ENCODE peak calls at places on chromosomes 1 and 21, in six cellular contexts. One of them, this sample, is unnamed.

GRCh38 chr1:48058135-48058534 is 61.0 kb upstream of the TRABD2B start:
- DNase-seq in H1: no peak
- DNase-seq in A549: no peak
- DNase-seq in HCT116: no peak
- DNase-seq in K562: no peak
- DNase-seq in endothelial cell of umbilical vein: no peak
- DNase-seq in this sample: no peak

GRCh38 chr1:186842547-186842946 is 13.8 kb downstream of the PLA2G4A start:
- DNase-seq in HCT116: no peak
- DNase-seq in A549: peak
- DNase-seq in K562: no peak
- DNase-seq in endothelial cell of umbilical vein: no peak
- DNase-seq in H1: no peak
- DNase-seq in this sample: no peak

GRCh38 chr1:243393093-243393492 is 137.3 kb downstream of the SDCCAG8 start:
- DNase-seq in H1: no peak
- DNase-seq in A549: no peak
- DNase-seq in K562: no peak
- DNase-seq in HCT116: no peak
- DNase-seq in endothelial cell of umbilical vein: no peak
- DNase-seq in this sample: no peak

GRCh38 chr1:53349968-53350852 is 22.3 kb upstream of the LRP8 start:
- DNase-seq in K562: no peak
- DNase-seq in endothelial cell of umbilical vein: no peak
- DNase-seq in HCT116: no peak
- DNase-seq in A549: no peak
- DNase-seq in H1: no peak
- DNase-seq in this sample: no peak

GRCh38 chr1:221762121-221762520 is 20.2 kb upstream of the DUSP10 start:
- DNase-seq in endothelial cell of umbilical vein: peak
- DNase-seq in A549: no peak
- DNase-seq in HCT116: no peak
- DNase-seq in H1: no peak
- DNase-seq in K562: no peak
- DNase-seq in this sample: no peak

GRCh38 chr21:35063428-35064172 is 14.5 kb upstream of the RUNX1 start:
- DNase-seq in endothelial cell of umbilical vein: no peak
- DNase-seq in H1: no peak
- DNase-seq in K562: no peak
- DNase-seq in HCT116: no peak
- DNase-seq in A549: no peak
- DNase-seq in this sample: no peak

GRCh38 chr1:1784933-1785332 is 6.7 kb upstream of the NADK start:
- DNase-seq in HCT116: no peak
- DNase-seq in A549: no peak
- DNase-seq in endothelial cell of umbilical vein: no peak
- DNase-seq in K562: no peak
- DNase-seq in H1: no peak
- DNase-seq in this sample: no peak

GRCh38 chr1:101262601-101263348 is 26.0 kb downstream of the S1PR1 start:
- DNase-seq in K562: no peak
- DNase-seq in HCT116: no peak
- DNase-seq in H1: no peak
- DNase-seq in A549: no peak
- DNase-seq in endothelial cell of umbilical vein: peak
- DNase-seq in this sample: no peak

GRCh38 chr1:176111835-176112234 is 95.3 kb downstream of the COP1 start:
- DNase-seq in A549: peak
- DNase-seq in HCT116: no peak
- DNase-seq in endothelial cell of umbilical vein: no peak
- DNase-seq in K562: no peak
- DNase-seq in H1: no peak
- DNase-seq in this sample: no peak

GRCh38 chr1:247506831-247507230 is 29.4 kb downstream of the OR2C3 start:
- DNase-seq in H1: no peak
- DNase-seq in K562: no peak
- DNase-seq in A549: no peak
- DNase-seq in HCT116: no peak
- DNase-seq in endothelial cell of umbilical vein: no peak
- DNase-seq in this sample: no peak

GRCh38 chr1:42929434-42930177 is 29.1 kb downstream of the SLC2A1 start:
- DNase-seq in H1: no peak
- DNase-seq in K562: peak
- DNase-seq in endothelial cell of umbilical vein: no peak
- DNase-seq in A549: no peak
- DNase-seq in HCT116: no peak
- DNase-seq in this sample: no peak

GRCh38 chr1:53639251-53639721 is 99.7 kb downstream of the GLIS1 start:
- DNase-seq in HCT116: peak
- DNase-seq in K562: peak
- DNase-seq in H1: no peak
- DNase-seq in endothelial cell of umbilical vein: no peak
- DNase-seq in A549: no peak
- DNase-seq in this sample: peak

GRCh38 chr1:56491441-56491840 is 87.9 kb downstream of the PLPP3 start:
- DNase-seq in K562: no peak
- DNase-seq in A549: no peak
- DNase-seq in H1: no peak
- DNase-seq in endothelial cell of umbilical vein: peak
- DNase-seq in HCT116: no peak
- DNase-seq in this sample: no peak

GRCh38 chr1:102550729-102551384 is 554.1 kb upstream of the OLFM3 start:
- DNase-seq in A549: peak
- DNase-seq in H1: peak
- DNase-seq in endothelial cell of umbilical vein: peak
- DNase-seq in K562: no peak
- DNase-seq in HCT116: peak
- DNase-seq in this sample: peak

GRCh38 chr1:18901952-18902522 is 318 bp downstream of the ALDH4A1 start:
- DNase-seq in HCT116: no peak
- DNase-seq in H1: no peak
- DNase-seq in endothelial cell of umbilical vein: no peak
- DNase-seq in A549: no peak
- DNase-seq in K562: no peak
- DNase-seq in this sample: no peak

GRCh38 chr1:47644216-47644581 is 206.4 kb downstream of the FOXD2 start:
- DNase-seq in endothelial cell of umbilical vein: no peak
- DNase-seq in HCT116: no peak
- DNase-seq in K562: no peak
- DNase-seq in A549: no peak
- DNase-seq in H1: no peak
- DNase-seq in this sample: no peak

GRCh38 chr1:214316597-214316996 is 35.6 kb downstream of the SMYD2 start:
- DNase-seq in A549: no peak
- DNase-seq in endothelial cell of umbilical vein: no peak
- DNase-seq in HCT116: no peak
- DNase-seq in K562: no peak
- DNase-seq in H1: peak
- DNase-seq in this sample: peak

GRCh38 chr1:171637928-171638576 is 14.4 kb downstream of the MYOC start:
- DNase-seq in HCT116: no peak
- DNase-seq in K562: no peak
- DNase-seq in endothelial cell of umbilical vein: no peak
- DNase-seq in A549: no peak
- DNase-seq in H1: no peak
- DNase-seq in this sample: no peak

GRCh38 chr1:2110191-2110737 is 60.1 kb downstream of the PRKCZ start:
- DNase-seq in HCT116: no peak
- DNase-seq in endothelial cell of umbilical vein: no peak
- DNase-seq in H1: no peak
- DNase-seq in A549: no peak
- DNase-seq in K562: no peak
- DNase-seq in this sample: no peak

GRCh38 chr1:186736971-186737685 is 56.9 kb upstream of the PTGS2 start:
- DNase-seq in A549: no peak
- DNase-seq in K562: no peak
- DNase-seq in HCT116: no peak
- DNase-seq in endothelial cell of umbilical vein: no peak
- DNase-seq in H1: no peak
- DNase-seq in this sample: no peak

GRCh38 chr1:6137758-6138157 is 42.4 kb downstream of the CHD5 start:
- DNase-seq in HCT116: no peak
- DNase-seq in H1: no peak
- DNase-seq in K562: no peak
- DNase-seq in A549: no peak
- DNase-seq in endothelial cell of umbilical vein: no peak
- DNase-seq in this sample: peak
- TF ChIP-seq MAX in HCT116: no peak
- TF ChIP-seq MAX in H1: no peak
- TF ChIP-seq MAX in K562: no peak
- TF ChIP-seq MAX in A549: no peak
- TF ChIP-seq MAX in endothelial cell of umbilical vein: no peak
- TF ChIP-seq MAX in this sample: no peak

GRCh38 chr1:40032240-40032891 is 8.2 kb upstream of the CAP1 start:
- DNase-seq in HCT116: peak
- DNase-seq in H1: no peak
- DNase-seq in A549: peak
- DNase-seq in endothelial cell of umbilical vein: peak
- DNase-seq in K562: peak
- DNase-seq in this sample: peak
- TF ChIP-seq MAX in HCT116: no peak
- TF ChIP-seq MAX in H1: no peak
- TF ChIP-seq MAX in A549: no peak
- TF ChIP-seq MAX in endothelial cell of umbilical vein: no peak
- TF ChIP-seq MAX in K562: no peak
- TF ChIP-seq MAX in this sample: no peak

DNA sequence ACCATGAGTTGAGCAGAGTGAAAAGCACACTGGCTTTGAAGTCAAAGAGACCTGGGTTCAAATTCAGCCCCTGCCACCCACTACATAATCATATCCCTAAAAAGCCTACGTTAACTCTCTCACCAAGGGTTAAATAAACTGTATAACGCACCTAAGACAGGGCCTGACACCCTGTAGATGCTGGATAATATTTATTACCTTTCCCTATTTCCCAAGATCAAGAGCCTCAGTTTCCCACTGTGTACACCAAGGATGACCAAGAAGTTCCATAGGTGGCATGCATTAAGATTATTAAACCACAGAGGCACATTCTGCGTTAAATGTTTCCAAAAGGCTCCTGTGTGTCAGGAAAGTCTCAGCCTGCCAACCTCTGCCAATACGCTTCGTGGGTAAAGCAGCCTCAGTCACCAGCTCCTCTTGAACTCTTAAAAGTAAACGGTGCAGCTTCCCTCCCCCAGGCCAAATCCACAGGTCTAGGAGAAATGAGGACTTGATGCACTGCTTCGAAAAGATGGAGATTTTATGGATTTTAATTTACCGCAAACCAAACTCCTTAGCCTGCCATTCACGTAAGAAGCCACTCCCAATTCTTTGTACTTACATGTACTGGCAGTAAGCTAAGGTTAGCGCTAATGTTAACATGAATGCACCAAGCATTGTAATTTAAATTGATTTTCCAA is 2.7 kb downstream of the USP24 start:
- DNase-seq in HCT116: no peak
- DNase-seq in endothelial cell of umbilical vein: no peak
- DNase-seq in A549: no peak
- DNase-seq in H1: no peak
- DNase-seq in K562: no peak
- DNase-seq in this sample: no peak
- TF ChIP-seq MAX in HCT116: no peak
- TF ChIP-seq MAX in endothelial cell of umbilical vein: no peak
- TF ChIP-seq MAX in A549: no peak
- TF ChIP-seq MAX in H1: no peak
- TF ChIP-seq MAX in K562: no peak
- TF ChIP-seq MAX in this sample: no peak

DNA sequence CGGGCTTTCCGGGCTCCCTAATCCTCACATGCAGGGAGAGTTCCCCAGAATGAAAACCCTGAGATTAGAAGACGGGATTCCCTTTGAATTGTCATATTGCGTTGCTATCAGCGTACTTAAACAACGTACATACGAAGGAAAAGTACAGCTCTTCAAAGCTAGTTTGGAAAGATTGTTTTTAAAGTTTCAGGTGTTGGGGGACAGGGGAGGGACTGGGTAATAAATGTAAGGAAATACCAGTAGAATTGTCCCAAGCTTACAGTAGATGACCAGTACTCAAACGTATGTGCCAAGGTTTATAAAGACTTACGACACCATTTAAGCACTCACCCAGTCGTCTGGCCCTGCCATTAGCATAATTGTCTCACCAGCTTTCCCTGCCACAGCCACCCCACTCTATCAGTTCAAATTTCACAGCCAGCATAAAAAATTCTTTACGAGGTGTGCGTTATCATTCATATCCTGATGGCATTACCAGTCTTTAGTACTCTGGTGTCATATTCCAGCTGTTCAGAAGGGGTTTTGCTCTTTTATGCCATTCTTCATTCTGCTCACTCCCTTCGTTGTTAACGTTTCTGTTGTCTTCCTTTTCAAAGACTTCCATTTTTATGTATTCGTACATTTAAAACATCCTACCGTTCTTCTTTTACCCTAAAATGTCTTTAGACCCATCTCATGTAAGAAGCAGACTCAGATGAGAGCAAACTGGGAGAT is 825 bp upstream of the HP1BP3 start:
- DNase-seq in A549: peak
- DNase-seq in HCT116: no peak
- DNase-seq in H1: peak
- DNase-seq in K562: peak
- DNase-seq in endothelial cell of umbilical vein: peak
- DNase-seq in this sample: no peak
- TF ChIP-seq MAX in A549: no peak
- TF ChIP-seq MAX in HCT116: no peak
- TF ChIP-seq MAX in H1: no peak
- TF ChIP-seq MAX in K562: no peak
- TF ChIP-seq MAX in endothelial cell of umbilical vein: no peak
- TF ChIP-seq MAX in this sample: peak

DNA sequence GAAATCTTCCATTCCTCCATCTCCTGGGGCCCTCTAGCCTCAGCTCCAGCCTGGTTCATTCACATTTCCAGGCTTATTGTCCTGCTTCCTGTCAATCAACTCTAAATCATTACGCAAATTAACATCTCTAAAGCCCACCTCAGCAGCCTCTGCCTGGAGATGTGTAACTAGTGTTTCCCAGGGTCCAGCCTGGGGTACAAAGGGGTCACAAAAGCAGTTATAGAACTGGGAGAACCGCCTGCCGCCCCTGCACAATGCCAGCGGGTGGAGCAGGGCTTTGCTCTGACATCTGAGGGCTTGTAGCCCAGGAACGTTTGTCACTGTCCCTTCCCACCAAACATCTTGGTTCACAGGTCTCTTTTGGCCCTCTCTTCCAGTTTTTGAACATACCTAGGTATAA is 373.5 kb downstream of the RRAGC start:
- DNase-seq in A549: no peak
- DNase-seq in H1: no peak
- DNase-seq in HCT116: no peak
- DNase-seq in endothelial cell of umbilical vein: no peak
- DNase-seq in K562: no peak
- DNase-seq in this sample: no peak
- TF ChIP-seq MAX in A549: no peak
- TF ChIP-seq MAX in H1: no peak
- TF ChIP-seq MAX in HCT116: no peak
- TF ChIP-seq MAX in endothelial cell of umbilical vein: no peak
- TF ChIP-seq MAX in K562: no peak
- TF ChIP-seq MAX in this sample: no peak